ENCODE peak calls at places on chromosome 16, in four cellular contexts. X, W, D and M are unnamed samples.

GRCh38 chr16:28923652-28924398 is 1.2 kb downstream of the RABEP2 start:
- DNase-seq in X (no peak), W (peak; percentile 81), D (peak; percentile 10), M (peak; percentile 93)

GRCh38 chr16:11016993-11017392 is 72.6 kb downstream of the CLEC16A start:
- DNase-seq in X (no peak), W (peak; percentile 74), D (no peak), M (no peak)

GRCh38 chr16:12390644-12391043 is 413.0 kb downstream of the CPPED1 start:
- DNase-seq in X (no peak), W (no peak), D (no peak), M (no peak)

GRCh38 chr16:58026139-58026704 is 668 bp downstream of the MMP15 start:
- DNase-seq in X (no peak), W (no peak), D (peak; percentile 58), M (no peak)

GRCh38 chr16:13970708-13971422 is 50.9 kb downstream of the ERCC4 start:
- DNase-seq in X (no peak), W (no peak), D (no peak), M (no peak)

GRCh38 chr16:30117768-30118167 is 4.4 kb upstream of the GDPD3 start:
- DNase-seq in X (no peak), W (no peak), D (no peak), M (no peak)

GRCh38 chr16:87227651-87228015 is 89.6 kb downstream of the C16orf95 start:
- DNase-seq in X (no peak), W (no peak), D (no peak), M (no peak)

GRCh38 chr16:81537721-81538561 is 93.3 kb downstream of the CMIP start:
- DNase-seq in X (no peak), W (no peak), D (no peak), M (no peak)

GRCh38 chr16:12208341-12209035 is 232.0 kb downstream of the SNX29 start:
- DNase-seq in X (no peak), W (no peak), D (no peak), M (no peak)

GRCh38 chr16:10866196-10866976 is 10.6 kb upstream of the CIITA start:
- DNase-seq in X (no peak), W (no peak), D (no peak), M (no peak)

GRCh38 chr16:35141303-35141702 is 1681.9 kb downstream of the TP53TG3F start:
- DNase-seq in X (no peak), W (no peak), D (no peak), M (no peak)

GRCh38 chr16:86942469-86943175 is 364.3 kb downstream of the FOXL1 start:
- DNase-seq in X (no peak), W (no peak), D (no peak), M (no peak)

GRCh38 chr16:57764341-57765159 is 29.0 kb downstream of the KATNB1 start:
- DNase-seq in X (peak; percentile 64), W (peak; percentile 46), D (peak; percentile 99), M (peak; percentile 3)

GRCh38 chr16:29940656-29941055 is 14.6 kb upstream of the KCTD13 start:
- DNase-seq in X (no peak), W (no peak), D (no peak), M (no peak)

GRCh38 chr16:46857261-46857962 is 26.4 kb upstream of the C16orf87 start:
- DNase-seq in X (no peak), W (peak; percentile 65), D (peak; percentile 23), M (no peak)

GRCh38 chr16:86252596-86252995 is 257.7 kb upstream of the FOXF1 start:
- DNase-seq in X (peak; percentile 9), W (no peak), D (peak; percentile 47), M (no peak)

GRCh38 chr16:6190756-6191155 is 1093.2 kb upstream of the EEF2KMT start:
- DNase-seq in X (no peak), W (no peak), D (no peak), M (no peak)

GRCh38 chr16:72371307-72372081 is 199.5 kb upstream of the PMFBP1 start:
- DNase-seq in X (peak; percentile 57), W (no peak), D (no peak), M (no peak)

GRCh38 chr16:70152578-70153302 is 20.8 kb upstream of the CLEC18C start:
- DNase-seq in X (no peak), W (peak; percentile 91), D (peak; percentile 9), M (no peak)

GRCh38 chr16:11791144-11791828 is 5.8 kb downstream of the ZC3H7A start:
- DNase-seq in X (no peak), W (peak; percentile 45), D (no peak), M (no peak)

GRCh38 chr16:55040366-55041086 is 109.9 kb downstream of the IRX5 start:
- DNase-seq in X (no peak), W (no peak), D (no peak), M (no peak)

GRCh38 chr16:49698931-49699715 is 156.8 kb downstream of the ZNF423 start:
- DNase-seq in X (no peak), W (no peak), D (no peak), M (no peak)

GRCh38 chr16:72875291-72876036 is 172.5 kb downstream of the ZFHX3 start:
- DNase-seq in X (no peak), W (peak; percentile 35), D (no peak), M (no peak)

GRCh38 chr16:77585852-77586251 is 136.5 kb upstream of the NUDT7 start:
- DNase-seq in X (no peak), W (no peak), D (no peak), M (no peak)

GRCh38 chr16:19601083-19601976 is 45.8 kb downstream of the VPS35L start:
- DNase-seq in X (no peak), W (peak; percentile 47), D (peak; percentile 44), M (no peak)

GRCh38 chr16:57380671-57381462 is 8.6 kb downstream of the CX3CL1 start:
- DNase-seq in X (no peak), W (no peak), D (no peak), M (no peak)

GRCh38 chr16:29925173-29925804 is 737 bp downstream of the KCTD13 start:
- DNase-seq in X (no peak), W (no peak), D (no peak), M (no peak)

GRCh38 chr16:57041182-57042156 is 50.9 kb upstream of the CPNE2 start:
- DNase-seq in X (no peak), W (no peak), D (no peak), M (peak; percentile 79)

GRCh38 chr16:76535-77272 is 1.3 kb upstream of the MPG start:
- DNase-seq in X (no peak), W (peak; percentile 66), D (peak; percentile 87), M (no peak)
- TF ChIP-seq YY1 in X (no peak), W (no peak), D (peak; percentile 14), M (no peak)

GRCh38 chr16:23406546-23407240 is 46.3 kb downstream of the COG7 start:
- DNase-seq in X (no peak), W (no peak), D (no peak), M (no peak)
- TF ChIP-seq HDAC6 in X (no peak), W (no peak), D (no peak), M (no peak)

GRCh38 chr16:23670137-23670776 is 8.4 kb upstream of the PLK1 start:
- DNase-seq in X (no peak), W (no peak), D (no peak), M (peak; percentile 77)
- TF ChIP-seq MAX in X (no peak), W (no peak), D (no peak), M (no peak)

GRCh38 chr16:88706965-88707871 is 915 bp downstream of the CTU2 start:
- DNase-seq in X (no peak), W (no peak), D (peak; percentile 59), M (no peak)
- TF ChIP-seq YY1 in X (no peak), W (no peak), D (peak; percentile 30), M (no peak)

DNA sequence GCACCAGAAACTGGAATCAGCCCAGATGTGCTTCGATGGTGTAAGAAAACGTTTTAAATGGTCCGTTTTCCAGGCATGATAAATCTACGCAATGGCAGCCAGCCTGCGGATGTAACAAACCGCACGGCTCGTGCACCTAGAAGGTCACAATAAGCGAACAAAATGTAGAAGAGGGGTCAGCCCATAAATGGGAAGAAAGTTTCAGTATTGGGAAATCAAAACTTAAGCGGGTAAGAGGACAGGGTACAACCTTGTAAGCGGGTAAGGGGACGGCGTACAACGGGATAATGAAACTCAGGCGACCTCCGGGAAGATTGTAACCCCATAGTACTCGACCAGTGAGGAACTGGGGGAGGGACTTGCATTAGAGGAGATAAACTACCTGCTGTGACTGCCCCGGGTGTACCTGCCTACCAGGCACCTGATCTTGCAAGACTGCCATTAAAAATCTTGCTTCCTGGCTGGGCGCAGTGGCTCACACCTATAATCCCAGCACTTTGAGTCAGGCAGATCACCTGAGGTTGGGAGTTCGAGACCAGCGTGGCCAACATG is 66.6 kb downstream of the ANKRD11 start:
- DNase-seq in X (no peak), W (no peak), D (no peak), M (no peak)
- TF ChIP-seq HDAC6 in X (no peak), W (no peak), D (no peak), M (no peak)

GRCh38 chr16:79647586-79647985 is 47.0 kb upstream of the MAF start:
- DNase-seq in X (no peak), W (no peak), D (no peak), M (no peak)

GRCh38 chr16:79642652-79643051 is 42.1 kb upstream of the MAF start:
- DNase-seq in X (no peak), W (no peak), D (no peak), M (no peak)

GRCh38 chr16:79645701-79646100 is 45.2 kb upstream of the MAF start:
- DNase-seq in X (no peak), W (no peak), D (no peak), M (no peak)

GRCh38 chr16:79648846-79649245 is 48.3 kb upstream of the MAF start:
- DNase-seq in X (no peak), W (no peak), D (no peak), M (no peak)

DNA sequence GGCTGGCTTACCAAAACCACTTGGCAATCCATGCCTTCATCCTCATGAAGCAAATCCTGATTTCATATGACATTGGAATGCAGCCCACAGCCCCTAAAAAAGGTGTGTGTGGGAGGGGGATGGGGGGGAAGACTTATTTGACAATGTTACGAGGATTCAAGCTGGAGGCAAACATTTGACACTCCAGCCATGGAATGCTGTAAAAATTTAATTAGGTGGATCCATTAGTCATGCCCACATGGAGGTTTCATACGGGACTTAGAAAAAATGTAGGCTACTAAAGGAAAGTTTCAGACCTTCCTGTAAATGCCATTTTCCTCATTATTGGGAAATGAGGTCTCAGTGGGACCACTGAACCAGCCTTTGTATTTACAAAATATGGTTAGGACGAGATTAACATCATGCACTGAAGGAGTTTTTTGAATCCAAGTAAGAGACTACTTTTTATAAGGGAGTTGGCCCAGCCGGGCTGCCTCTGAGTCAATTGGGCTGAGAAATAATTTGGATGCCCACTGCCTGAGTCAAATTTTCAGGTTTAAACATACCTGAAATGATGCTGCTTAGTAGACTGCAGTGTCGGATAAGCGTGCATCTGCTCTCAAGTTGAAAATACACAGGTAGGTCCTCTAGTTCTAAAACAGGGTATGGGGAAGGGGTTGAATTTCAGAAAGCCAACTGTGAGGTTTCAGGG is 44.6 kb upstream of the MAF start:
- DNase-seq in X (no peak), W (no peak), D (no peak), M (no peak)
- TF ChIP-seq MAX in X (no peak), W (no peak), D (no peak), M (no peak)